ENCODE peak calls at places on chromosomes 2 and 18, in four cellular contexts. R is cardiac muscle cell, W is K562, I is upper lobe of right lung. B is an unnamed sample.

GRCh38 chr18:45503988-45504387 is 111.3 kb upstream of the SLC14A2 start:
- DNase-seq in I (no peak), W (no peak), R (no peak), B (no peak)

GRCh38 chr2:114068438-114068837 is 178.5 kb downstream of the ACTR3 start:
- DNase-seq in R (peak; percentile 5), W (peak; percentile 20), I (no peak), B (no peak)

GRCh38 chr2:122748552-122749011 is 993.1 kb downstream of the TSN start:
- DNase-seq in R (peak; percentile 98), W (no peak), I (no peak), B (no peak)

GRCh38 chr2:208556954-208557601 is 150.5 kb downstream of the PTH2R start:
- DNase-seq in I (no peak), W (no peak), R (no peak), B (no peak)

GRCh38 chr2:129767987-129768386 is 211.5 kb upstream of the RAB6C start:
- DNase-seq in W (no peak), R (no peak), I (no peak), B (no peak)

GRCh38 chr18:29594494-29594893 is 1417.6 kb upstream of the CDH2 start:
- DNase-seq in W (no peak), R (no peak), I (no peak), B (no peak)

GRCh38 chr2:138182913-138183312 is 218.6 kb downstream of the HNMT start:
- DNase-seq in I (no peak), W (no peak), R (peak; percentile 64), B (no peak)

GRCh38 chr2:201144101-201145051 is 28.4 kb downstream of the CFLAR start:
- DNase-seq in R (no peak), I (no peak), W (no peak), B (no peak)

GRCh38 chr18:50700245-50701165 is 119.3 kb downstream of the MRO start:
- DNase-seq in W (no peak), I (no peak), R (no peak), B (no peak)

GRCh38 chr2:66017763-66018162 is 417.2 kb upstream of the MEIS1 start:
- DNase-seq in I (no peak), W (no peak), R (no peak), B (no peak)

GRCh38 chr2:359047-359446 is 71.2 kb upstream of the ALKAL2 start:
- DNase-seq in W (no peak), R (no peak), I (no peak), B (no peak)

GRCh38 chr18:36120297-36120696 is 8.8 kb downstream of the SLC39A6 start:
- DNase-seq in W (no peak), R (no peak), I (no peak), B (no peak)

GRCh38 chr2:75002007-75002406 is 43.6 kb downstream of the POLE4 start:
- DNase-seq in I (no peak), R (peak; percentile 87), W (no peak), B (no peak)

GRCh38 chr2:230870544-230871360 is 6.0 kb downstream of the ITM2C start:
- DNase-seq in R (no peak), I (no peak), W (no peak), B (no peak)

DNA sequence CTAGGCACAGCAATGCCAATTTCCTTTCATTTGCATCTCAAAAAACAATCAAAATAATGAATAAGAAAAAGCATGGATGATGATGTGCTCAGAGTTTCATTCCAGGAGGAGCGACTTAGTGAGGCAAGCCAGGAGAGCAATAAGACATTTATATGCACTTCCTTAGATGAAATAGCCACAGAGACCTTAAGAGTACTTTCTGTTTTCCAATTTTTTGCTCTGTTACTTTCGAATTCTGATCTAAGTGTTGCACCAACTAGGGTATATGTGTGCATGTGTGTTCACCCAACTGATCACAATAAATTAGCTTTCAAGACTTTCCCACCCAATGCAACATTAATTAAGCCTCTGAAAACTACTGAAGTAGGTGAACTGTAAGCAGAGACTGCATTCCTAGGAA is 709 bp downstream of the RAB27B start:
- DNase-seq in R (no peak), I (no peak), W (no peak), B (no peak)
- H3K4me3 ChIP-seq in R (peak overlapping the region; percentile 51), I (peak overlapping the region; percentile 48), W (peak overlapping the region; percentile 33), B (no peak overlapping the region)

GRCh38 chr2:85561280-85562212 is at the start of gene GGCX:
- DNase-seq in I (peak; percentile 99), R (peak; percentile 96), W (peak; percentile 90), B (peak; percentile 94)

GRCh38 chr2:85564144-85564563 is 2.9 kb upstream of the GGCX start:
- DNase-seq in I (no peak), R (no peak), W (no peak), B (no peak)

GRCh38 chr2:85558160-85558559 is 3.1 kb downstream of the GGCX start:
- DNase-seq in R (no peak), W (no peak), I (no peak), B (no peak)

GRCh38 chr2:85557130-85557529 is 4.2 kb downstream of the GGCX start:
- DNase-seq in R (no peak), I (no peak), W (no peak), B (no peak)

DNA sequence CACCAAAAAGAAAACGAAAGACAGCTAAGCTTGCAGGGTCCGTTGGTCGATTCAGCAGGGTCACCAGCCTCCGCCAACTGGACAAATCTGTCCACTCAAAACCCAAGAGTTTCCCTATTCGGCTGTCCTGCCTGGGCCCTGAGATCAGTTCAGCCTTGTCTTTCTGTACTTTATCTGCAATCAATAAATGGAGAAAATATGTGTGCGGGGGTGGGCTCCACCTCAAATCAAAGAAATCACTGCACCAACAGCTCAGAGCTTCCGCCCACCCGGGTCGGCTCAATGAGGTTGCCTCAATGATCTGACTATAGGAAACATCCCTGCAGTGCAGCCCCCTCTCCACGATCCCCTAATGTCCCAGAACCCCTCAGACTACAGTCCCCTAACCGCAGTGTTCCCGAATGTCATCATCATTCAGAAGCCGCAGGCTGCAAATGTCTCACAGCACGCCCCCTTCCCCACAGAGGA is 447 bp downstream of the GGCX start:
- DNase-seq in W (no peak), I (no peak), R (no peak), B (no peak)
- H3K27ac ChIP-seq in W (peak overlapping the region; percentile 95), I (peak overlapping the region; percentile 90), R (peak overlapping the region; percentile 95), B (peak overlapping the region; percentile 91)

GRCh38 chr2:221969087-221969829 is 329.5 kb downstream of the PAX3 start:
- DNase-seq in W (peak; percentile 5), I (no peak), R (peak; percentile 50), B (no peak)
- TF ChIP-seq CTCF in W (no peak), I (peak; percentile 61), R (peak; percentile 68), B (peak; percentile 69)

DNA sequence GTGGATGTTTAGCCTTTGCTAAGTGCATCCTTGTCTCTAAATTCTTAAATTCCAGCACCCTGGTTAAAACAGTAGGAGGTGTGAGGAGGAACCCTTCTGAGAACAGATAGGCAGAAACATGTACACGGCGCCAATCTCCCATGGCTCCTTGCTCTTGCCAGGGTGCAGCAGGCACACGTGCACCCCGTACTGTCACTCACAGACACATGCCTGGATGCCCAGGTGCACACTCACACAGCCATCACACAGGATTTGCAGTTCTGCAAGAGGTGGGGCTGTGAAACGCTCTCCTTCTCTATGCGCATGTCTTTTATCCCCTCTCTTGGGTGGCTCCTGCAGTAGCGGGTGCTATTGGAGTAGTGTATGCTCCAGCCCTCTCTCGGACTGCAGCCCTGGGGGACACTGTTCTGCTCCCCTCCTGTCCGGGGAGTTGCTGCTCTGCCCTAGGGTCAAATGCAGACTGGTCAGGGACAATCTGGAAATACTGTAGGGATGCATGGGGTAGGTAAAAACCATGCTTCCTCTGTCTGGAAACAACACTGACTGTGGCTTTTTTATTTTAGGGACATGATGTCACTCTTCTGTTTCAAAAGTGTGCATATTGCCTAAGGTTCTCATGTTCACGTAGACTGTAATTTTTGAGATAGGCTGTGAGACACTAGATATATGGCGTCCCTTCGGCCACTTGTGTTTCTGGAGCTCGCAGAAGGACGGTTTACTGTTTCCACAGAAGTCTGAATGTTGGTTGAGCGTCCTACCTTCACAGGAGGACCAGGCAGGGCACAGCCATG is 118.5 kb downstream of the PRKCE start:
- DNase-seq in W (no peak), I (no peak), R (no peak), B (no peak)
- H3K4me3 ChIP-seq in W (no peak overlapping the region), I (no peak overlapping the region), R (no peak overlapping the region), B (no peak overlapping the region)

GRCh38 chr2:203237501-203238238 is 1.1 kb upstream of the CYP20A1 start:
- DNase-seq in W (peak; percentile 6), R (no peak), I (no peak), B (no peak)
- H3K27ac ChIP-seq in W (peak overlapping the region; percentile 91), R (no peak overlapping the region), I (no peak overlapping the region), B (peak overlapping the region; percentile 99)

B was measured in uterus.